ENCODE peak calls at places on chromosomes 13 and 19, in seven cellular contexts. J is neural crest cell, T is WERI-Rb-1, X is kidney tubule cell, N is LoVo, B is endothelial cell, Y is DMS 273 treated with DMSO at 0.1 percent for 48 hours. I is an unnamed sample.

GRCh38 chr19:5691205-5691929 is 1.3 kb downstream of the RPL36 start:
- DNase-seq in Y (peak), X (peak), B (no peak), T (no peak), N (peak), J (no peak), I (no peak)

GRCh38 chr13:62019858-62020257 is 604.2 kb upstream of the PCDH20 start:
- DNase-seq in X (no peak), Y (no peak), J (no peak), T (no peak), N (no peak), B (no peak), I (no peak)

GRCh38 chr19:21269813-21270212 is 59.4 kb downstream of the ZNF708 start:
- DNase-seq in B (no peak), T (no peak), J (no peak), N (no peak), X (no peak), Y (no peak), I (no peak)

GRCh38 chr13:79659161-79659560 is 178.2 kb downstream of the NDFIP2 start:
- DNase-seq in N (no peak), J (peak), Y (no peak), B (no peak), X (peak), T (no peak), I (no peak)

GRCh38 chr19:47618771-47619170 is 9.8 kb downstream of the BICRA start:
- DNase-seq in B (no peak), N (no peak), Y (no peak), J (no peak), X (peak), T (no peak), I (peak)

GRCh38 chr19:55034751-55035150 is 3.3 kb downstream of the GP6 start:
- DNase-seq in Y (no peak), B (no peak), X (no peak), T (no peak), N (no peak), J (no peak), I (no peak)

GRCh38 chr13:79395881-79396280 is 10.2 kb downstream of the RBM26 start:
- DNase-seq in B (no peak), Y (no peak), J (no peak), N (no peak), T (no peak), X (no peak), I (no peak)

GRCh38 chr13:26785845-26786630 is 25.5 kb upstream of the GPR12 start:
- DNase-seq in N (no peak), Y (no peak), X (peak), J (no peak), T (no peak), B (peak), I (no peak)

GRCh38 chr13:99657848-99658265 is 156.6 kb downstream of the TM9SF2 start:
- DNase-seq in B (peak), N (no peak), Y (no peak), T (peak), X (peak), J (peak), I (no peak)

GRCh38 chr13:77574076-77574475 is 38.6 kb downstream of the SCEL start:
- DNase-seq in N (no peak), X (no peak), B (no peak), J (no peak), Y (no peak), T (no peak), I (no peak)

GRCh38 chr19:39474139-39474620 is 6.5 kb upstream of the TIMM50 start:
- DNase-seq in B (peak), X (peak), J (peak), T (peak), Y (no peak), N (no peak), I (peak)

GRCh38 chr13:113096052-113096744 is 9.4 kb upstream of the F7 start:
- DNase-seq in N (no peak), X (no peak), T (no peak), Y (no peak), J (no peak), B (no peak), I (no peak)

GRCh38 chr19:55519461-55520311 is 17.2 kb downstream of the SBK2 start:
- DNase-seq in N (peak), B (no peak), J (no peak), X (peak), Y (no peak), T (no peak), I (no peak)

I was measured in D341Med.